ENCODE peak calls at places on chromosomes 5 and 9, in five cellular contexts. N is dorsolateral prefrontal cortex, Z is iris pigment epithelial cell, K is A549, L is kidney tubule cell. R is an unnamed sample.

GRCh38 chr5:122129332-122129731 is at the start of gene ZNF474:
- DNase-seq in N (no peak), Z (peak), K (peak), L (peak), R (no peak)

GRCh38 chr5:137575211-137575610 is 76.1 kb upstream of the SPOCK1 start:
- DNase-seq in N (no peak), Z (no peak), K (no peak), L (peak), R (no peak)

GRCh38 chr5:16007750-16008415 is 171.7 kb downstream of the MARCHF11 start:
- DNase-seq in N (no peak), Z (no peak), K (no peak), L (no peak), R (no peak)

GRCh38 chr9:4590430-4591122 is 71.5 kb upstream of the PLPP6 start:
- DNase-seq in N (no peak), Z (peak), K (no peak), L (peak), R (no peak)

GRCh38 chr9:107373809-107374208 is 90.7 kb downstream of the RAD23B start:
- DNase-seq in N (no peak), Z (no peak), K (no peak), L (peak), R (no peak)

GRCh38 chr5:74256947-74257573 is 383.5 kb downstream of the ENC1 start:
- DNase-seq in N (no peak), Z (no peak), K (no peak), L (no peak), R (no peak)

GRCh38 chr9:79224672-79225433 is 346.9 kb upstream of the TLE4 start:
- DNase-seq in N (no peak), Z (peak), K (peak), L (peak), R (no peak)

GRCh38 chr5:90201923-90202322 is 207.6 kb downstream of the CETN3 start:
- DNase-seq in N (no peak), Z (peak), K (no peak), L (peak), R (no peak)

GRCh38 chr9:18146329-18146728 is 327.6 kb upstream of the ADAMTSL1 start:
- DNase-seq in N (no peak), Z (no peak), K (no peak), L (no peak), R (no peak)

GRCh38 chr9:106981396-106982287 is 118.7 kb downstream of the ZNF462 start:
- DNase-seq in N (no peak), Z (no peak), K (no peak), L (no peak), R (no peak)

GRCh38 chr9:76415731-76416130 is 21.5 kb upstream of the RFK start:
- DNase-seq in N (no peak), Z (peak), K (no peak), L (peak), R (no peak)

GRCh38 chr5:38465702-38466443 is 90.6 kb downstream of the LIFR start:
- DNase-seq in N (no peak), Z (no peak), K (no peak), L (peak), R (no peak)

GRCh38 chr9:38178282-38178681 is 109.3 kb upstream of the SHB start:
- DNase-seq in N (no peak), Z (no peak), K (no peak), L (peak), R (no peak)

GRCh38 chr5:93601053-93601429 is 18.0 kb downstream of the NR2F1 start:
- DNase-seq in N (no peak), Z (peak), K (no peak), L (no peak), R (no peak)

GRCh38 chr9:131273146-131273545 is 3.2 kb downstream of the FAM78A start:
- DNase-seq in N (no peak), Z (no peak), K (no peak), L (no peak), R (no peak)

GRCh38 chr9:6646028-6646636 is 603 bp upstream of the GLDC start:
- DNase-seq in N (no peak), Z (no peak), K (peak), L (peak), R (no peak)

GRCh38 chr5:33800221-33800950 is 91.4 kb downstream of the ADAMTS12 start:
- DNase-seq in N (no peak), Z (no peak), K (peak), L (no peak), R (no peak)

GRCh38 chr9:85510830-85511504 is 230.8 kb downstream of the AGTPBP1 start:
- DNase-seq in N (no peak), Z (no peak), K (no peak), L (no peak), R (no peak)

GRCh38 chr5:25694805-25695204 is 1050.0 kb upstream of the CDH10 start:
- DNase-seq in N (no peak), Z (no peak), K (no peak), L (no peak), R (no peak)

GRCh38 chr9:15211994-15212501 is 95.0 kb downstream of the TTC39B start:
- DNase-seq in N (no peak), Z (peak), K (no peak), L (peak), R (no peak)

GRCh38 chr5:27308151-27308550 is 269.8 kb upstream of the CDH9 start:
- DNase-seq in N (no peak), Z (peak), K (no peak), L (peak), R (no peak)

GRCh38 chr9:73805111-73805510 is 653.4 kb downstream of the ANXA1 start:
- DNase-seq in N (no peak), Z (peak), K (no peak), L (no peak), R (no peak)

GRCh38 chr5:138271281-138271680 is 3.1 kb downstream of the GFRA3 start:
- DNase-seq in N (no peak), Z (no peak), K (no peak), L (no peak), R (no peak)

GRCh38 chr5:54946306-54946705 is 39.1 kb downstream of the ESM1 start:
- DNase-seq in N (no peak), Z (no peak), K (no peak), L (no peak), R (no peak)